ENCODE peak calls at places on chromosomes 3 and 15, in seven cellular contexts. O is AG10803, G is PC-3, M is left ventricle myocardium inferior, N is B cell, L is upper lobe of right lung, Q is tibial nerve. C is an unnamed sample.

GRCh38 chr3:141294300-141294699 is 62.7 kb downstream of the PXYLP1 start:
- DNase-seq in O (no peak), G (no peak), M (no peak), N (no peak), L (no peak), Q (no peak), C (no peak)

GRCh38 chr3:107657971-107658370 is 135.2 kb downstream of the BBX start:
- DNase-seq in O (peak), G (peak), M (no peak), N (no peak), L (no peak), Q (no peak), C (no peak)

GRCh38 chr3:134600685-134601502 is 49.9 kb downstream of the KY start:
- DNase-seq in O (peak), G (peak), M (peak), N (peak), L (peak), Q (peak), C (peak)

GRCh38 chr15:28975766-28976179 is 90.0 kb downstream of the APBA2 start:
- DNase-seq in O (peak), G (peak), M (no peak), N (no peak), L (no peak), Q (no peak), C (peak)

GRCh38 chr3:120418866-120419490 is 31.8 kb downstream of the FSTL1 start:
- DNase-seq in O (no peak), G (peak), M (peak), N (no peak), L (peak), Q (no peak), C (peak)

GRCh38 chr3:78562318-78562717 is 1205.5 kb downstream of the ROBO1 start:
- DNase-seq in O (no peak), G (no peak), M (no peak), N (no peak), L (no peak), Q (no peak), C (no peak)

GRCh38 chr3:56291244-56291680 is 177.0 kb downstream of the ERC2 start:
- DNase-seq in O (peak), G (no peak), M (no peak), N (no peak), L (no peak), Q (peak), C (peak)

GRCh38 chr3:72246685-72247084 is 461.7 kb upstream of the PROK2 start:
- DNase-seq in O (no peak), G (no peak), M (peak), N (no peak), L (no peak), Q (no peak), C (no peak)

GRCh38 chr15:39835550-39835949 is 52.9 kb upstream of the FSIP1 start:
- DNase-seq in O (no peak), G (no peak), M (no peak), N (no peak), L (no peak), Q (no peak), C (no peak)

GRCh38 chr3:61526307-61526706 is 35.1 kb upstream of the PTPRG start:
- DNase-seq in O (no peak), G (no peak), M (no peak), N (no peak), L (no peak), Q (no peak), C (no peak)

GRCh38 chr15:67723294-67724024 is 101.8 kb upstream of the SKOR1 start:
- DNase-seq in O (no peak), G (no peak), M (no peak), N (no peak), L (no peak), Q (no peak), C (no peak)

GRCh38 chr3:183532620-183533409 is 22.7 kb downstream of the KLHL6 start:
- DNase-seq in O (no peak), G (no peak), M (no peak), N (no peak), L (no peak), Q (no peak), C (no peak)

GRCh38 chr3:11544413-11545181 is 99.1 kb downstream of the VGLL4 start:
- DNase-seq in O (peak), G (no peak), M (no peak), N (no peak), L (no peak), Q (no peak), C (no peak)

GRCh38 chr3:98906230-98906629 is 4.7 kb upstream of the DCBLD2 start:
- DNase-seq in O (peak), G (peak), M (no peak), N (no peak), L (no peak), Q (no peak), C (no peak)

GRCh38 chr3:172808969-172809546 is 58.5 kb downstream of the ECT2 start:
- DNase-seq in O (peak), G (peak), M (no peak), N (no peak), L (no peak), Q (no peak), C (no peak)

GRCh38 chr3:28916713-28917499 is 364.0 kb upstream of the RBMS3 start:
- DNase-seq in O (peak), G (peak), M (peak), N (no peak), L (no peak), Q (peak), C (peak)

GRCh38 chr15:31511707-31512310 is 185.2 kb downstream of the KLF13 start:
- DNase-seq in O (no peak), G (no peak), M (no peak), N (peak), L (no peak), Q (peak), C (peak)

GRCh38 chr15:31376511-31376910 is 49.9 kb downstream of the KLF13 start:
- DNase-seq in O (no peak), G (no peak), M (peak), N (peak), L (no peak), Q (no peak), C (no peak)

GRCh38 chr3:120177151-120177550 is 82.9 kb upstream of the GSK3B start:
- DNase-seq in O (peak), G (peak), M (peak), N (no peak), L (no peak), Q (peak), C (no peak)

GRCh38 chr15:59138243-59138642 is 33.3 kb downstream of the CCNB2 start:
- DNase-seq in O (peak), G (peak), M (no peak), N (peak), L (peak), Q (no peak), C (peak)

GRCh38 chr3:189824629-189825312 is 193.6 kb downstream of the TP63 start:
- DNase-seq in O (peak), G (peak), M (no peak), N (no peak), L (no peak), Q (no peak), C (no peak)

GRCh38 chr3:141302364-141303141 is 65.8 kb upstream of the ZBTB38 start:
- DNase-seq in O (peak), G (peak), M (no peak), N (no peak), L (no peak), Q (no peak), C (peak)

GRCh38 chr3:138850151-138850550 is 15.4 kb upstream of the PIK3CB start:
- DNase-seq in O (no peak), G (no peak), M (peak), N (no peak), L (no peak), Q (no peak), C (no peak)

GRCh38 chr3:174325834-174326705 is 533.1 kb upstream of the NAALADL2 start:
- DNase-seq in O (peak), G (no peak), M (no peak), N (no peak), L (no peak), Q (no peak), C (no peak)

GRCh38 chr15:58873267-58873666 is 60.2 kb downstream of the SLTM start:
- DNase-seq in O (peak), G (peak), M (no peak), N (no peak), L (no peak), Q (no peak), C (no peak)

GRCh38 chr15:70762469-70763119 is 764 bp downstream of the UACA start:
- DNase-seq in O (peak), G (peak), M (peak), N (peak), L (peak), Q (peak), C (peak)

GRCh38 chr3:22617372-22617771 is 585.8 kb upstream of the UBE2E2 start:
- DNase-seq in O (no peak), G (no peak), M (no peak), N (no peak), L (no peak), Q (no peak), C (no peak)

GRCh38 chr15:41501191-41501917 is 7.7 kb downstream of the ITPKA start:
- DNase-seq in O (no peak), G (no peak), M (no peak), N (peak), L (peak), Q (no peak), C (peak)

GRCh38 chr3:196335469-196335868 is 2.7 kb downstream of the TM4SF19 start:
- DNase-seq in O (no peak), G (no peak), M (no peak), N (no peak), L (no peak), Q (no peak), C (no peak)

GRCh38 chr15:72727154-72727553 is 41.1 kb downstream of the BBS4 start:
- DNase-seq in O (no peak), G (no peak), M (no peak), N (no peak), L (no peak), Q (no peak), C (no peak)

GRCh38 chr3:194773216-194773615 is 87.5 kb downstream of the FAM43A start:
- DNase-seq in O (peak), G (peak), M (peak), N (no peak), L (no peak), Q (no peak), C (no peak)

GRCh38 chr3:127789051-127789450 is 33.3 kb downstream of the MGLL start:
- DNase-seq in O (no peak), G (no peak), M (no peak), N (no peak), L (no peak), Q (no peak), C (no peak)

GRCh38 chr3:127792664-127793292 is 29.5 kb downstream of the MGLL start:
- DNase-seq in O (peak), G (peak), M (peak), N (no peak), L (peak), Q (peak), C (no peak)

GRCh38 chr3:127790580-127791183 is 31.6 kb downstream of the MGLL start:
- DNase-seq in O (no peak), G (no peak), M (no peak), N (no peak), L (no peak), Q (no peak), C (no peak)

GRCh38 chr3:127790009-127790533 is 32.2 kb downstream of the MGLL start:
- DNase-seq in O (no peak), G (no peak), M (no peak), N (no peak), L (no peak), Q (no peak), C (no peak)

DNA sequence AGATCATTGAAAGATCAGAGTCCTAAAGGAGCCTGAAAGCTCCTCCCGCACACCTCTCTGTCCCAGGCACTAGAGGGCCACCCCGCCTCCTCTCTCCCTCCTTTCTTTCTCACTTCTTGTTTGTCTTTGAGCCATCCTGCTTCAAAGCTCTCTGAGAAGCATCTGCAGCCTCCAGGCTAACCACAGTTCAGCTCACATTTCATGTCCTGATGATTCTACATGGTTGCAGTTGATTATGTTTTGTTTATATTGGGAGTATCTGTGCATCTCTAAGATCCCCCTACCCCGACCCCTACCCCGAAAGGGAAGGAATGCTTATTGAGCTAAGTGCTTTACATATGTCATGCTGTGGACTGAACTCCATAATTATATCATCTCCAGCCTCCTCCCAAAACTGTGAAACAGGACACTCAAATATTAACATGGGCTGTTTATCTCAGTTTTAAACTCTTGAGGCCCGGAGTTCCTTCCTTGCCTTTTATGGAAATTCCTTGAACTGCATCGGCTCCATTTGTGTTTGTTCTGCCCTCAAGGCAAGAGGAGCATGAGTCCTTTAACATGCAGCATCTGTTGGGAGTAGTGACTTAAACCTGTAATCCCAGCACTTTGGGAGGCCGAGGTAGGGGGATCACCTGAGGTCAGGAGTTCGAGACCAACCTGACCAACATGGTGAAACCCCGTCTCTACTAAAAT is 30.9 kb downstream of the MGLL start:
- DNase-seq in O (peak), G (peak), M (no peak), N (peak), L (no peak), Q (no peak), C (peak)
- TF ChIP-seq CTCF in O (peak), G (peak), M (no peak), N (no peak), L (peak), Q (no peak), C (peak)

DNA sequence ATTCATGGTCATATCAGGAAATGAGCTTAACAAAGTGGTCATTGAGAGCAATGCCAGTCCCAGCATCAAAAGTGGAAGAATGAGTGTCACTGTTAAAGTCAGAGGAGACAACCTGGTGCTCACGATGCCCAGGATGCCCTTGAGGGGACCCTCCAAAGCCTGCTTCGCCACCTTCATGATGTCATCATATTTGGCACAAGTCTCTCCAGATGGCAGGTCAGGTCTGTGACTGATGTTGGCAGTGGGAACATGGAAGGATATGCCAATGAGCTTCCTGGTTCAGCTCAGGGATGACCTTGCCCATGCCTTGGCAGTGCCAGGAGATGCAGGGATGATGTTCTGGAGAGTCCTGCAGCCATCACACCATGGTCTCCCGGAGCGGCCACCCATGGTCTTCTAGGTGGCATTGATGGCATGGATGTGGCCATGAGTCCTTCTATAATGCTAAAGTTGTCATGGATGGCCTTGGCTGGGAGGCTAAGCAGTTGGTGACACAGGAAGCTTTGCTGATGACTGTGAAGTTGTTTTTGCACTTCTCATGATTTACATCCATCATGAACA is 344.9 kb downstream of the SLC9A9 start:
- DNase-seq in O (no peak), G (no peak), M (no peak), N (no peak), L (no peak), Q (no peak), C (no peak)
- TF ChIP-seq CTCF in O (no peak), G (no peak), M (no peak), N (no peak), L (no peak), Q (no peak), C (no peak)

GRCh38 chr3:49133226-49133951 is 539 bp upstream of the LAMB2 start:
- DNase-seq in O (peak), G (peak), M (peak), N (no peak), L (peak), Q (peak), C (no peak)
- TF ChIP-seq CTCF in O (no peak), G (no peak), M (no peak), N (no peak), L (no peak), Q (no peak), C (no peak)

GRCh38 chr3:53881691-53882593 is at the start of gene ACTR8:
- DNase-seq in O (peak), G (peak), M (peak), N (peak), L (peak), Q (peak), C (peak)
- TF ChIP-seq CTCF in O (peak), G (no peak), M (peak), N (no peak), L (no peak), Q (peak), C (no peak)

GRCh38 chr3:25854214-25854613 is 64.3 kb downstream of the OXSM start:
- DNase-seq in O (peak), G (peak), M (no peak), N (no peak), L (no peak), Q (no peak), C (no peak)

GRCh38 chr3:25854635-25855034 is 64.7 kb downstream of the OXSM start:
- DNase-seq in O (peak), G (peak), M (no peak), N (no peak), L (no peak), Q (no peak), C (no peak)

GRCh38 chr3:25861566-25861965 is 71.7 kb downstream of the OXSM start:
- DNase-seq in O (no peak), G (no peak), M (no peak), N (no peak), L (no peak), Q (no peak), C (no peak)

GRCh38 chr3:25855281-25855680 is 65.4 kb downstream of the OXSM start:
- DNase-seq in O (no peak), G (no peak), M (no peak), N (no peak), L (no peak), Q (no peak), C (no peak)

DNA sequence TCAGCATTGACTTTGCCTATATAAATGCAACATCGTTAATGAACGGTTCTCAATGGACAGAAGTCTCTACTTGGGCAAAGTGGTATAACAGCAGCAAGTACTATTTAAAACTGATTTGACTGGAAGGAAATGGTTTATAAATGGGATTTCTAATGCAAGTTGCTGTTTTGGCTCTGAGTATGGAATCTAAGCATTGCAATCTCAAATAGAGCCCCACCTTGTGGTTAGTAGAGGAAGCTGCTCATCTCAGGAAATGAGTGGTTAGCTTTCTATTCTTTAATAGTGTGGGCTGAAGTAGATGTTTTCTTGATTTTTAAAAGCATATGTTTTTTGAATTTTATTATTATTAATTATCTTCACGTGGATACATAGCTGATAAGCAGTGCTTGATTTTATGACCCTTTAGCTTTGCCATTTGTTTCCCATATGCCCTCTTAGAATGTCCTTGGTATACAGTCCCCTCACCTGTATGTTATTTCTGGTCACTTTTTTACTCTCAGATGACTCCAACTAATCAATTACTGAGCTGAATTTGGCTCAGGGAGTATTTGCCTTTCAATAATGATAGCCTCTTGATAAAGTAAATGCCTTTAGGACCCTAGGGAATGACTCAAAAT is 67.1 kb downstream of the OXSM start:
- DNase-seq in O (peak), G (peak), M (no peak), N (peak), L (no peak), Q (peak), C (peak)
- TF ChIP-seq CTCF in O (peak), G (peak), M (peak), N (peak), L (peak), Q (peak), C (peak)

DNA sequence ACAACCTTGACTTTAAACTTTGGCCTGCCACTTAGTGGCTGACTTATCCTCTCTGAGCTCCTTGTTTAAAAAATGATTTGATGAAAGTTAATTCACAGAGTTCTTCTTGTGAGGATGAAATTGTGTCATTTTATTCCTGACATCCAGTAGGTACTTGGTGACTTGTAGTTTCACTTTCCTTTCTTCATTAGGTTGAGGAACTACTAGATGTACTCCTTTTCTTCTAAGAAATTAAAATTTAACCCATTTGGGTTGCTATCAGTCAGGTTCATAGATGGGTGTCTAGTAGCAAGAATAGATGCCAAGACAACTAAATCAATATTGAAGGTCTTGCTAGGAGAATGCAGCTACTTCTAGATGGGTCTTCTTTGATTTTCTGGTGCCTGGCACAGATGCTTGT is 5.2 kb downstream of the NR1D2 start:
- DNase-seq in O (no peak), G (no peak), M (no peak), N (no peak), L (no peak), Q (no peak), C (peak)
- TF ChIP-seq CTCF in O (no peak), G (no peak), M (no peak), N (no peak), L (no peak), Q (no peak), C (no peak)

DNA sequence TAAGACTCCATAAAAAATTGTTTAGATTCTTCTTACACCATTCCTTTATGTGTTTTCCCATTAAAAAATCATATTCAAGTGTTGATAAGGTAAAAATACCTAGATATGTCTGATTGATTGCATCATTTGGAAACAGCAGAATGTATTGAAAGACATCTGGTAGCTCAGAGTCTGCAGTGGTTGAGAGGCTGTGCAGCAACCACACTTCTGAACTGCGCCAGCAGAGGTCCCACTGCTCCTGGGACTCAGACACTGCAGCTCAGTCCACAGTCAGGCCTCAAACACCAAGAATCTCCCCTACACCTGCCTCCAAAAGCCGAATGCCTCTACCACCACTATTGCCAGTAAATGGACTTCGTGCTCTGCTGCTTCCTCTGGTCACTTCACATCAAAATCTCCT is 176.9 kb upstream of the LMCD1 start:
- DNase-seq in O (peak), G (peak), M (peak), N (no peak), L (no peak), Q (peak), C (peak)
- TF ChIP-seq CTCF in O (peak), G (peak), M (peak), N (peak), L (peak), Q (peak), C (peak)

GRCh38 chr3:159586587-159587202 is 401.9 kb upstream of the IL12A start:
- DNase-seq in O (peak), G (peak), M (no peak), N (no peak), L (no peak), Q (no peak), C (no peak)
- TF ChIP-seq CTCF in O (peak), G (peak), M (peak), N (no peak), L (peak), Q (no peak), C (peak)